ENCODE peak calls at places on chromosomes 5 and 9, in four cellular contexts. D is mesendoderm, K is GM23248, S is amniotic epithelial cell. F is an unnamed sample.

GRCh38 chr9:76458903-76459690 is at the start of gene GCNT1:
- DNase-seq in D (peak), K (peak), S (peak), F (peak)

GRCh38 chr5:116097301-116097700 is 12.5 kb downstream of the COMMD10 start:
- DNase-seq in D (no peak), K (no peak), S (no peak), F (no peak)

GRCh38 chr9:114552716-114553115 is 34.9 kb upstream of the ATP6V1G1 start:
- DNase-seq in D (no peak), K (peak), S (no peak), F (no peak)

GRCh38 chr9:76379494-76379893 is 14.7 kb downstream of the RFK start:
- DNase-seq in D (peak), K (no peak), S (peak), F (no peak)

GRCh38 chr9:76374702-76375543 is 19.3 kb downstream of the RFK start:
- DNase-seq in D (peak), K (peak), S (peak), F (peak)

GRCh38 chr5:51414516-51414915 is 31.3 kb downstream of the ISL1 start:
- DNase-seq in D (no peak), K (no peak), S (peak), F (no peak)

GRCh38 chr9:34374905-34375552 is 1.7 kb downstream of the MYORG start:
- DNase-seq in D (peak), K (no peak), S (no peak), F (peak)

GRCh38 chr9:105475302-105475701 is 27.5 kb downstream of the FSD1L start:
- DNase-seq in D (peak), K (peak), S (peak), F (peak)

GRCh38 chr9:130309689-130310455 is 44.3 kb downstream of the HMCN2 start:
- DNase-seq in D (no peak), K (no peak), S (no peak), F (no peak)

GRCh38 chr5:87120518-87121314 is 147.0 kb upstream of the RASA1 start:
- DNase-seq in D (no peak), K (peak), S (peak), F (no peak)

GRCh38 chr9:34550681-34551270 is 28.0 kb upstream of the ENHO start:
- DNase-seq in D (no peak), K (no peak), S (no peak), F (no peak)

GRCh38 chr9:107624216-107624948 is 134.8 kb upstream of the KLF4 start:
- DNase-seq in D (no peak), K (peak), S (peak), F (no peak)

GRCh38 chr9:111078391-111079038 is 40.2 kb upstream of the LPAR1 start:
- DNase-seq in D (no peak), K (peak), S (no peak), F (no peak)

GRCh38 chr9:78714591-78714990 is 417.7 kb downstream of the PSAT1 start:
- DNase-seq in D (no peak), K (peak), S (no peak), F (no peak)

GRCh38 chr9:127161081-127161621 is 38.7 kb upstream of the ANGPTL2 start:
- DNase-seq in D (no peak), K (no peak), S (no peak), F (no peak)

GRCh38 chr9:134518004-134518606 is 123.5 kb upstream of the COL5A1 start:
- DNase-seq in D (peak), K (peak), S (no peak), F (no peak)

GRCh38 chr9:15430920-15431844 is 8.5 kb downstream of the SNAPC3 start:
- DNase-seq in D (peak), K (no peak), S (no peak), F (peak)

GRCh38 chr5:159504857-159505304 is 174.6 kb upstream of the IL12B start:
- DNase-seq in D (peak), K (peak), S (peak), F (peak)

GRCh38 chr9:19473605-19474004 is 64.8 kb downstream of the ACER2 start:
- DNase-seq in D (no peak), K (no peak), S (no peak), F (no peak)

GRCh38 chr5:55052383-55052931 is 28.4 kb downstream of the GZMK start:
- DNase-seq in D (no peak), K (peak), S (peak), F (no peak)

GRCh38 chr5:148443998-148444397 is 60.2 kb downstream of the FBXO38 start:
- DNase-seq in D (peak), K (peak), S (peak), F (peak)

GRCh38 chr5:166032601-166033000 is 2258.8 kb upstream of the WWC1 start:
- DNase-seq in D (peak), K (no peak), S (no peak), F (no peak)

GRCh38 chr9:34759432-34760134 is 49.6 kb upstream of the CCL21 start:
- DNase-seq in D (no peak), K (no peak), S (no peak), F (peak)

F was measured in left kidney.